ENCODE peak calls at places on chromosomes 3 and 15, in four cellular contexts. V is heart left ventricle, B is Karpas-422, K is mucosa of descending colon. R is an unnamed sample. For H3K4me1, the result is how much of the 10 kb centered on the place peaks cover.

GRCh38 chr3:108407858-108408257 is 102.5 kb downstream of the MYH15 start:
- DNase-seq in B (peak), V (no peak), K (no peak), R (no peak)

GRCh38 chr15:44458429-44458828 is 31.0 kb downstream of the CTDSPL2 start:
- DNase-seq in V (no peak), K (no peak), B (no peak), R (no peak)

GRCh38 chr3:11640009-11640673 is 3.6 kb downstream of the VGLL4 start:
- DNase-seq in B (no peak), V (no peak), K (no peak), R (no peak)

GRCh38 chr3:42495393-42495792 is 7.0 kb upstream of the VIPR1 start:
- DNase-seq in B (no peak), K (no peak), V (no peak), R (no peak)

GRCh38 chr3:42226470-42227425 is 39.2 kb downstream of the CCK start:
- DNase-seq in B (peak), K (no peak), V (no peak), R (no peak)

GRCh38 chr3:45907769-45908705 is 21.7 kb downstream of the CCR9 start:
- DNase-seq in V (no peak), K (no peak), B (no peak), R (no peak)

GRCh38 chr3:123071581-123071980 is 4.8 kb downstream of the PDIA5 start:
- DNase-seq in K (no peak), B (no peak), V (no peak), R (no peak)

GRCh38 chr3:136671921-136672320 is 80.3 kb downstream of the STAG1 start:
- DNase-seq in V (no peak), B (no peak), K (no peak), R (no peak)

DNA sequence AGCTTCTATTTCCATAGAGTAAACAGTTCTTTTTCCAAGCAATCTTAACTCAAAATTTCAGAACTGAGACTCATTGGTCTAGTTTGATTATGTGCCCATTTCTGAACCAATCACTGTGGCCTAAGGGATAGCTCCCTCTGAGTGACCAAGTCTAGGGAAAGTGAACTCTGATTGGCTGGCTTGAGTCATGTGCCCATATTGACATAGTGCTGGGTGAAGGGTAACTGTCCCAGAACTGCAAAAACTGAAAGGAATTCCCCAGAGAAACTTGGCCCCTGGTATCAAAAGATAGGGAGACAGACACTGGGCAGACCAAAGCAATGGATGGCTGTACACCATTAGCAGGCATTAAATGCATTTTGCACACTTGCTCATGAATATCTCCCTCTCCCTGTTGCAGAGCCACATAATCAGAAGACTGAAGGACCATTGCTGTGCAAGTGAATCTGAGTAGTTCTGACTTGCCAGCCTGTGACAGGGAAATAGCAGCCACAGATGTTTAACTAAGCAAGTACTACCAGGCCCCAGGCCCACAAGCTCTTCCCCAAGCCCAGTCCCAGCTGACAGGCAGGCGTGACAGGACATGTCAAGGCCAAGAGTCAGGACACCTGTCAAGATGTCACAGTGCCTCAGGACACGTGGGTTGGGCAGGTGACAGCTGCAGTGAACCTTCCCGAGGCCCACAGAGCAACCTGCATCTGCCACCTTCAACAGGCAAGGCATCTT is 171.4 kb upstream of the WNT5A start:
- DNase-seq in V (no peak), B (no peak), K (no peak), R (no peak)
- H3K4me1 ChIP-seq in V (under half), B (under half), K (under half), R (under half)

GRCh38 chr3:181618260-181618659 is 93.5 kb upstream of the SOX2 start:
- DNase-seq in B (no peak), K (no peak), V (no peak), R (no peak)
- H3K4me1 ChIP-seq in B (under half), K (under half), V (under half), R (under half)

GRCh38 chr15:62110000-62110851 is 43.4 kb downstream of the C2CD4A start:
- DNase-seq in K (peak), V (no peak), B (no peak), R (peak)

GRCh38 chr15:62105266-62105665 is 38.5 kb downstream of the C2CD4A start:
- DNase-seq in K (no peak), B (no peak), V (no peak), R (no peak)

GRCh38 chr15:62108411-62108810 is 41.6 kb downstream of the C2CD4A start:
- DNase-seq in B (no peak), K (no peak), V (no peak), R (no peak)

GRCh38 chr15:62109457-62109856 is 42.7 kb downstream of the C2CD4A start:
- DNase-seq in B (no peak), V (no peak), K (no peak), R (no peak)

GRCh38 chr15:62107561-62108110 is 40.9 kb downstream of the C2CD4A start:
- DNase-seq in K (no peak), V (no peak), B (no peak), R (no peak)
- H3K4me1 ChIP-seq in K (under half), V (under half), B (under half), R (under half)

GRCh38 chr15:77816983-77817382 is 184.3 kb upstream of the LINGO1 start:
- DNase-seq in K (no peak), V (no peak), B (no peak), R (no peak)
- H3K4me1 ChIP-seq in K (under half), V (under half), B (under half), R (under half)

GRCh38 chr3:171374661-171375285 is 85.4 kb downstream of the TNIK start:
- DNase-seq in V (no peak), B (no peak), K (no peak), R (no peak)

GRCh38 chr3:171377859-171378258 is 82.3 kb downstream of the TNIK start:
- DNase-seq in K (no peak), B (no peak), V (no peak), R (no peak)

GRCh38 chr3:171375704-171376103 is 84.5 kb downstream of the TNIK start:
- DNase-seq in V (no peak), K (no peak), B (no peak), R (no peak)

GRCh38 chr3:171374260-171374659 is 85.9 kb downstream of the TNIK start:
- DNase-seq in B (no peak), K (no peak), V (no peak), R (no peak)

GRCh38 chr3:171376125-171376947 is 83.9 kb downstream of the TNIK start:
- DNase-seq in V (no peak), B (no peak), K (no peak), R (no peak)
- H3K4me1 ChIP-seq in V (under half), B (under half), K (under half), R (under half)

GRCh38 chr15:90862487-90862886 is 5.9 kb upstream of the FURIN start:
- DNase-seq in V (no peak), B (no peak), K (no peak), R (no peak)

GRCh38 chr15:90864507-90864906 is 3.9 kb upstream of the FURIN start:
- DNase-seq in B (no peak), V (no peak), K (no peak), R (no peak)

GRCh38 chr15:90860942-90861675 is 7.3 kb upstream of the FURIN start:
- DNase-seq in V (no peak), B (no peak), K (no peak), R (no peak)

GRCh38 chr15:90863987-90864386 is 4.4 kb upstream of the FURIN start:
- DNase-seq in K (no peak), V (no peak), B (no peak), R (no peak)

GRCh38 chr15:90862964-90863721 is 5.2 kb upstream of the FURIN start:
- DNase-seq in B (peak), K (no peak), V (no peak), R (no peak)
- H3K4me1 ChIP-seq in B (under half), K (under half), V (under half), R (under half)

GRCh38 chr15:68204361-68204760 is 771 bp downstream of the CALML4 start:
- DNase-seq in B (no peak), V (no peak), K (no peak), R (no peak)
- H3K4me1 ChIP-seq in B (under half), V (under half), K (under half), R (under half)

R was measured in transverse colon.